ENCODE peak calls at places on chromosomes 13 and 19, in nine cellular contexts. C is choroid plexus epithelial cell; V is astrocyte of the spinal cord; X is breast epithelium; Y is GM23248; P is CD4-positive, alpha-beta T cell; E is frontal cortex; Z is substantia nigra; I is CD8-positive, alpha-beta T cell. N is an unnamed sample.
A peak's percentile ranks its signal among the peaks of the same experiment; 100 is the strongest.

GRCh38 chr19:38290631-38291147 is 13.4 kb upstream of the C19orf33 start:
- DNase-seq in Z (no peak), Y (peak; percentile 98), E (no peak), I (no peak), V (peak; percentile 85), P (no peak), X (peak; percentile 89), C (peak; percentile 78), N (no peak)

GRCh38 chr19:862529-863304 is 3.3 kb downstream of the CFD start:
- DNase-seq in C (peak; percentile 54), V (peak; percentile 36), Y (peak; percentile 58), E (no peak), I (peak; percentile 70), P (peak; percentile 82), X (peak; percentile 83), Z (no peak), N (peak; percentile 70)

GRCh38 chr19:45448425-45448756 is 19.4 kb upstream of the FOSB start:
- DNase-seq in Y (no peak), E (no peak), Z (no peak), V (no peak), C (no peak), I (no peak), P (no peak), X (no peak), N (no peak)

GRCh38 chr13:35771898-35772297 is 295.4 kb upstream of the MAB21L1 start:
- DNase-seq in E (no peak), V (peak; percentile 86), Z (no peak), P (no peak), C (peak; percentile 93), X (no peak), Y (peak; percentile 82), I (no peak), N (no peak)

GRCh38 chr19:21269813-21270212 is 59.4 kb downstream of the ZNF708 start:
- DNase-seq in C (no peak), E (no peak), V (no peak), I (no peak), Z (no peak), P (no peak), Y (no peak), X (no peak), N (no peak)

GRCh38 chr13:30466841-30467252 is 1.1 kb upstream of the HMGB1 start:
- DNase-seq in Y (peak; percentile 27), Z (no peak), V (peak; percentile 27), P (no peak), E (no peak), X (no peak), C (no peak), I (no peak), N (no peak)

GRCh38 chr13:72805663-72806341 is 23.9 kb downstream of the PIBF1 start:
- DNase-seq in C (peak; percentile 23), Z (no peak), P (no peak), Y (no peak), X (no peak), E (no peak), V (no peak), I (no peak), N (no peak)

GRCh38 chr19:709965-710714 is 1.4 kb downstream of the PALM start:
- DNase-seq in I (no peak), V (no peak), Z (no peak), C (no peak), P (no peak), X (no peak), Y (no peak), E (no peak), N (no peak)

GRCh38 chr13:97125810-97126738 is 96.1 kb upstream of the MBNL2 start:
- DNase-seq in V (peak; percentile 48), P (no peak), E (no peak), Y (peak; percentile 76), C (peak; percentile 64), X (no peak), Z (no peak), I (no peak), N (peak; percentile 70)